ENCODE peak calls at places on chromosome 3, in ten cellular contexts. One of them, this sample, is unnamed.

GRCh38 chr3:59334585-59334984 is 284.8 kb upstream of the CFAP20DC start:
- DNase-seq in heart left ventricle: no peak
- DNase-seq in glutamatergic neuron: no peak
- DNase-seq in neural crest cell: no peak
- DNase-seq in breast epithelium: no peak
- DNase-seq in progenitor cell of endocrine pancreas: no peak
- DNase-seq in AG09319: peak
- DNase-seq in GM10248: no peak
- DNase-seq in fibroblast of the aortic adventitia: peak
- DNase-seq in choroid plexus epithelial cell: peak
- DNase-seq in this sample: no peak

GRCh38 chr3:73493543-73494314 is 131.0 kb downstream of the PDZRN3 start:
- DNase-seq in heart left ventricle: no peak
- DNase-seq in glutamatergic neuron: no peak
- DNase-seq in neural crest cell: no peak
- DNase-seq in breast epithelium: no peak
- DNase-seq in progenitor cell of endocrine pancreas: no peak
- DNase-seq in AG09319: no peak
- DNase-seq in GM10248: no peak
- DNase-seq in fibroblast of the aortic adventitia: peak
- DNase-seq in choroid plexus epithelial cell: peak
- DNase-seq in this sample: no peak

GRCh38 chr3:111484666-111485065 is 57.3 kb upstream of the CD96 start:
- DNase-seq in heart left ventricle: no peak
- DNase-seq in glutamatergic neuron: no peak
- DNase-seq in neural crest cell: no peak
- DNase-seq in breast epithelium: no peak
- DNase-seq in progenitor cell of endocrine pancreas: no peak
- DNase-seq in AG09319: peak
- DNase-seq in GM10248: no peak
- DNase-seq in fibroblast of the aortic adventitia: peak
- DNase-seq in choroid plexus epithelial cell: peak
- DNase-seq in this sample: no peak

GRCh38 chr3:40054568-40055222 is 245.3 kb downstream of the MYRIP start:
- DNase-seq in heart left ventricle: no peak
- DNase-seq in glutamatergic neuron: no peak
- DNase-seq in neural crest cell: no peak
- DNase-seq in breast epithelium: no peak
- DNase-seq in progenitor cell of endocrine pancreas: no peak
- DNase-seq in AG09319: no peak
- DNase-seq in GM10248: no peak
- DNase-seq in fibroblast of the aortic adventitia: peak
- DNase-seq in choroid plexus epithelial cell: no peak
- DNase-seq in this sample: no peak

GRCh38 chr3:18111702-18112311 is 313.3 kb downstream of the SATB1 start:
- DNase-seq in heart left ventricle: no peak
- DNase-seq in glutamatergic neuron: peak
- DNase-seq in neural crest cell: peak
- DNase-seq in breast epithelium: no peak
- DNase-seq in progenitor cell of endocrine pancreas: no peak
- DNase-seq in AG09319: peak
- DNase-seq in GM10248: peak
- DNase-seq in fibroblast of the aortic adventitia: peak
- DNase-seq in choroid plexus epithelial cell: peak
- DNase-seq in this sample: no peak

GRCh38 chr3:115836944-115837343 is 213.6 kb downstream of the GAP43 start:
- DNase-seq in heart left ventricle: no peak
- DNase-seq in glutamatergic neuron: no peak
- DNase-seq in neural crest cell: no peak
- DNase-seq in breast epithelium: no peak
- DNase-seq in progenitor cell of endocrine pancreas: no peak
- DNase-seq in AG09319: no peak
- DNase-seq in GM10248: peak
- DNase-seq in fibroblast of the aortic adventitia: peak
- DNase-seq in choroid plexus epithelial cell: peak
- DNase-seq in this sample: no peak

GRCh38 chr3:156792945-156793344 is 33.2 kb upstream of the LEKR1 start:
- DNase-seq in heart left ventricle: no peak
- DNase-seq in glutamatergic neuron: no peak
- DNase-seq in neural crest cell: no peak
- DNase-seq in breast epithelium: no peak
- DNase-seq in progenitor cell of endocrine pancreas: no peak
- DNase-seq in AG09319: no peak
- DNase-seq in GM10248: no peak
- DNase-seq in fibroblast of the aortic adventitia: no peak
- DNase-seq in choroid plexus epithelial cell: peak
- DNase-seq in this sample: no peak

GRCh38 chr3:27885641-27886040 is 163.5 kb upstream of the EOMES start:
- DNase-seq in heart left ventricle: no peak
- DNase-seq in glutamatergic neuron: no peak
- DNase-seq in neural crest cell: no peak
- DNase-seq in breast epithelium: no peak
- DNase-seq in progenitor cell of endocrine pancreas: no peak
- DNase-seq in AG09319: no peak
- DNase-seq in GM10248: no peak
- DNase-seq in fibroblast of the aortic adventitia: no peak
- DNase-seq in choroid plexus epithelial cell: no peak
- DNase-seq in this sample: no peak

GRCh38 chr3:101676219-101676764 is 640 bp downstream of the ZBTB11 start:
- DNase-seq in heart left ventricle: peak
- DNase-seq in glutamatergic neuron: peak
- DNase-seq in neural crest cell: peak
- DNase-seq in breast epithelium: peak
- DNase-seq in progenitor cell of endocrine pancreas: peak
- DNase-seq in AG09319: peak
- DNase-seq in GM10248: peak
- DNase-seq in fibroblast of the aortic adventitia: peak
- DNase-seq in choroid plexus epithelial cell: peak
- DNase-seq in this sample: peak

GRCh38 chr3:31354373-31354772 is 178.4 kb upstream of the STT3B start:
- DNase-seq in heart left ventricle: no peak
- DNase-seq in glutamatergic neuron: no peak
- DNase-seq in neural crest cell: no peak
- DNase-seq in breast epithelium: no peak
- DNase-seq in progenitor cell of endocrine pancreas: no peak
- DNase-seq in AG09319: no peak
- DNase-seq in GM10248: no peak
- DNase-seq in fibroblast of the aortic adventitia: peak
- DNase-seq in choroid plexus epithelial cell: peak
- DNase-seq in this sample: no peak

GRCh38 chr3:117616213-117616612 is 906.6 kb downstream of the TUSC7 start:
- DNase-seq in heart left ventricle: no peak
- DNase-seq in glutamatergic neuron: no peak
- DNase-seq in neural crest cell: no peak
- DNase-seq in breast epithelium: no peak
- DNase-seq in progenitor cell of endocrine pancreas: no peak
- DNase-seq in AG09319: no peak
- DNase-seq in GM10248: no peak
- DNase-seq in fibroblast of the aortic adventitia: no peak
- DNase-seq in choroid plexus epithelial cell: peak
- DNase-seq in this sample: no peak
- TF ChIP-seq CTCF in heart left ventricle: no peak
- TF ChIP-seq CTCF in glutamatergic neuron: no peak
- TF ChIP-seq CTCF in neural crest cell: no peak
- TF ChIP-seq CTCF in breast epithelium: no peak
- TF ChIP-seq CTCF in progenitor cell of endocrine pancreas: no peak
- TF ChIP-seq CTCF in AG09319: peak
- TF ChIP-seq CTCF in GM10248: no peak
- TF ChIP-seq CTCF in fibroblast of the aortic adventitia: peak
- TF ChIP-seq CTCF in choroid plexus epithelial cell: peak
- TF ChIP-seq CTCF in this sample: no peak

GRCh38 chr3:152076148-152076547 is 192.6 kb upstream of the MBNL1 start:
- DNase-seq in heart left ventricle: no peak
- DNase-seq in glutamatergic neuron: no peak
- DNase-seq in neural crest cell: no peak
- DNase-seq in breast epithelium: no peak
- DNase-seq in progenitor cell of endocrine pancreas: no peak
- DNase-seq in AG09319: no peak
- DNase-seq in GM10248: no peak
- DNase-seq in fibroblast of the aortic adventitia: peak
- DNase-seq in choroid plexus epithelial cell: peak
- DNase-seq in this sample: no peak

GRCh38 chr3:152071315-152071714 is 197.4 kb upstream of the MBNL1 start:
- DNase-seq in heart left ventricle: no peak
- DNase-seq in glutamatergic neuron: no peak
- DNase-seq in neural crest cell: no peak
- DNase-seq in breast epithelium: no peak
- DNase-seq in progenitor cell of endocrine pancreas: no peak
- DNase-seq in AG09319: no peak
- DNase-seq in GM10248: no peak
- DNase-seq in fibroblast of the aortic adventitia: no peak
- DNase-seq in choroid plexus epithelial cell: no peak
- DNase-seq in this sample: no peak

GRCh38 chr3:152073267-152073666 is 195.5 kb upstream of the MBNL1 start:
- DNase-seq in heart left ventricle: no peak
- DNase-seq in glutamatergic neuron: no peak
- DNase-seq in neural crest cell: no peak
- DNase-seq in breast epithelium: no peak
- DNase-seq in progenitor cell of endocrine pancreas: no peak
- DNase-seq in AG09319: no peak
- DNase-seq in GM10248: no peak
- DNase-seq in fibroblast of the aortic adventitia: peak
- DNase-seq in choroid plexus epithelial cell: peak
- DNase-seq in this sample: no peak

GRCh38 chr3:152069871-152070270 is 196.4 kb downstream of the SUCNR1 start:
- DNase-seq in heart left ventricle: no peak
- DNase-seq in glutamatergic neuron: no peak
- DNase-seq in neural crest cell: no peak
- DNase-seq in breast epithelium: no peak
- DNase-seq in progenitor cell of endocrine pancreas: no peak
- DNase-seq in AG09319: no peak
- DNase-seq in GM10248: no peak
- DNase-seq in fibroblast of the aortic adventitia: peak
- DNase-seq in choroid plexus epithelial cell: peak
- DNase-seq in this sample: no peak

DNA sequence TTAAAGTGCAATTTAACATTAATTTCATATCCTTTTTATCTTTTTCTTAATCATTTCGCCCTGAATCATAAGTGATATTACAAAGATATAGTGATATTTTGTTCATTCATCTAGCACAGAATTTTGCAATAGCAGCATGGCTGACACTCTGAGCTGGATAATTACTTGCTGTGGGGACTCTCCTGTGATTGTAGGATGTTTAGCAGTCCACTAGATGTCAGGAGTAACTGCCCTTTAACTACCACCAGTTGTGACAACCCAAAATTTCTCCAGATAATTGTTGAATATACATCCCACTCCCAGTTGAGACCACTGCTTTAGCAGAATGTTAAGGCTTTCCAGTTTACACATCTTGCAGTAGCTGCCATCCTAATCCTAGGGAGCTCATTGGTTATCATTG is 196.8 kb upstream of the MBNL1 start:
- DNase-seq in heart left ventricle: no peak
- DNase-seq in glutamatergic neuron: no peak
- DNase-seq in neural crest cell: no peak
- DNase-seq in breast epithelium: no peak
- DNase-seq in progenitor cell of endocrine pancreas: no peak
- DNase-seq in AG09319: no peak
- DNase-seq in GM10248: peak
- DNase-seq in fibroblast of the aortic adventitia: peak
- DNase-seq in choroid plexus epithelial cell: peak
- DNase-seq in this sample: no peak
- TF ChIP-seq CTCF in heart left ventricle: peak
- TF ChIP-seq CTCF in glutamatergic neuron: peak
- TF ChIP-seq CTCF in neural crest cell: peak
- TF ChIP-seq CTCF in breast epithelium: no peak
- TF ChIP-seq CTCF in progenitor cell of endocrine pancreas: peak
- TF ChIP-seq CTCF in AG09319: peak
- TF ChIP-seq CTCF in GM10248: no peak
- TF ChIP-seq CTCF in fibroblast of the aortic adventitia: peak
- TF ChIP-seq CTCF in choroid plexus epithelial cell: peak
- TF ChIP-seq CTCF in this sample: no peak

GRCh38 chr3:32421185-32421584 is 29.5 kb downstream of the CMTM7 start:
- DNase-seq in heart left ventricle: no peak
- DNase-seq in glutamatergic neuron: no peak
- DNase-seq in neural crest cell: no peak
- DNase-seq in breast epithelium: no peak
- DNase-seq in progenitor cell of endocrine pancreas: no peak
- DNase-seq in AG09319: no peak
- DNase-seq in GM10248: no peak
- DNase-seq in fibroblast of the aortic adventitia: no peak
- DNase-seq in choroid plexus epithelial cell: no peak
- DNase-seq in this sample: no peak

GRCh38 chr3:32422943-32423342 is 31.3 kb downstream of the CMTM7 start:
- DNase-seq in heart left ventricle: no peak
- DNase-seq in glutamatergic neuron: peak
- DNase-seq in neural crest cell: no peak
- DNase-seq in breast epithelium: no peak
- DNase-seq in progenitor cell of endocrine pancreas: no peak
- DNase-seq in AG09319: no peak
- DNase-seq in GM10248: no peak
- DNase-seq in fibroblast of the aortic adventitia: no peak
- DNase-seq in choroid plexus epithelial cell: no peak
- DNase-seq in this sample: no peak

GRCh38 chr3:32421991-32422859 is 30.6 kb downstream of the CMTM7 start:
- DNase-seq in heart left ventricle: peak
- DNase-seq in glutamatergic neuron: no peak
- DNase-seq in neural crest cell: no peak
- DNase-seq in breast epithelium: peak
- DNase-seq in progenitor cell of endocrine pancreas: no peak
- DNase-seq in AG09319: peak
- DNase-seq in GM10248: no peak
- DNase-seq in fibroblast of the aortic adventitia: peak
- DNase-seq in choroid plexus epithelial cell: peak
- DNase-seq in this sample: peak

GRCh38 chr3:32420138-32420981 is 28.7 kb downstream of the CMTM7 start:
- DNase-seq in heart left ventricle: no peak
- DNase-seq in glutamatergic neuron: no peak
- DNase-seq in neural crest cell: peak
- DNase-seq in breast epithelium: peak
- DNase-seq in progenitor cell of endocrine pancreas: peak
- DNase-seq in AG09319: no peak
- DNase-seq in GM10248: peak
- DNase-seq in fibroblast of the aortic adventitia: peak
- DNase-seq in choroid plexus epithelial cell: peak
- DNase-seq in this sample: peak

DNA sequence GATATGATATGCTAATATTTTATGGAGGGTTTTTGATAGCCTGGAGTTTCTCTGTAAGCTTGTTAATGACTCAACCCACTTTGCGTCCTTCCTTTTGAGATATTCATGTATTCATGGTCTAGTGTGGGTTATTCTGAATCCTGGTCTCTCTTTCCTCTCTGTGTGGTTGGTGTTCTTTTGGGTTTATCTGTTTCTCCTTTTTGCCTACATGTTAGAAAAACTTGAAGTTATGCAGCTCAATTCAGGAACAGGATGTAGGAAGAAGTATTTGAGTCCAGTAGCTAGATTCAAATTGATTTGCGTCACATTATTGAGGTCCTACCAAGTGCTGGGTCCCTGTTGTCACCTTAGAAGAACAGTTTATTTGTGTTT is 28.1 kb downstream of the CMTM7 start:
- DNase-seq in heart left ventricle: no peak
- DNase-seq in glutamatergic neuron: no peak
- DNase-seq in neural crest cell: no peak
- DNase-seq in breast epithelium: no peak
- DNase-seq in progenitor cell of endocrine pancreas: no peak
- DNase-seq in AG09319: no peak
- DNase-seq in GM10248: no peak
- DNase-seq in fibroblast of the aortic adventitia: no peak
- DNase-seq in choroid plexus epithelial cell: no peak
- DNase-seq in this sample: no peak
- TF ChIP-seq CTCF in heart left ventricle: no peak
- TF ChIP-seq CTCF in glutamatergic neuron: no peak
- TF ChIP-seq CTCF in neural crest cell: no peak
- TF ChIP-seq CTCF in breast epithelium: no peak
- TF ChIP-seq CTCF in progenitor cell of endocrine pancreas: no peak
- TF ChIP-seq CTCF in AG09319: no peak
- TF ChIP-seq CTCF in GM10248: no peak
- TF ChIP-seq CTCF in fibroblast of the aortic adventitia: no peak
- TF ChIP-seq CTCF in choroid plexus epithelial cell: no peak
- TF ChIP-seq CTCF in this sample: no peak

GRCh38 chr3:62201438-62202035 is 171.8 kb downstream of the FEZF2 start:
- DNase-seq in heart left ventricle: no peak
- DNase-seq in glutamatergic neuron: no peak
- DNase-seq in neural crest cell: peak
- DNase-seq in breast epithelium: no peak
- DNase-seq in progenitor cell of endocrine pancreas: no peak
- DNase-seq in AG09319: no peak
- DNase-seq in GM10248: peak
- DNase-seq in fibroblast of the aortic adventitia: peak
- DNase-seq in choroid plexus epithelial cell: peak
- DNase-seq in this sample: no peak
- TF ChIP-seq CTCF in heart left ventricle: peak
- TF ChIP-seq CTCF in glutamatergic neuron: peak
- TF ChIP-seq CTCF in neural crest cell: peak
- TF ChIP-seq CTCF in breast epithelium: peak
- TF ChIP-seq CTCF in progenitor cell of endocrine pancreas: peak
- TF ChIP-seq CTCF in AG09319: peak
- TF ChIP-seq CTCF in GM10248: peak
- TF ChIP-seq CTCF in fibroblast of the aortic adventitia: peak
- TF ChIP-seq CTCF in choroid plexus epithelial cell: peak
- TF ChIP-seq CTCF in this sample: no peak